ENCODE peak calls at places on chromosome 1, in seven cellular contexts. T, J, E, A, I, U and B are unnamed samples.

GRCh38 chr1:108117908-108118902 is 81.9 kb downstream of the SLC25A24 start:
- DNase-seq in T (peak; percentile 79), J (no peak), E (no peak), A (no peak), I (peak; percentile 76), U (no peak), B (no peak)

GRCh38 chr1:205998457-205999241 is 4.5 kb downstream of the RAB7B start:
- DNase-seq in T (peak; percentile 12), J (no peak), E (no peak), A (no peak), I (no peak), U (no peak), B (no peak)

GRCh38 chr1:186236921-186237320 is 138.1 kb downstream of the TPR start:
- DNase-seq in T (peak; percentile 67), J (no peak), E (no peak), A (no peak), I (peak; percentile 95), U (no peak), B (no peak)

GRCh38 chr1:156901966-156902922 is 8.7 kb downstream of the PEAR1 start:
- DNase-seq in T (no peak), J (no peak), E (no peak), A (no peak), I (no peak), U (no peak), B (no peak)

GRCh38 chr1:178931843-178932551 is 61.1 kb upstream of the ANGPTL1 start:
- DNase-seq in T (peak; percentile 97), J (peak; percentile 55), E (peak; percentile 85), A (no peak), I (peak; percentile 32), U (peak; percentile 57), B (no peak)

GRCh38 chr1:27632387-27633297 is 2.3 kb downstream of the FGR start:
- DNase-seq in T (no peak), J (no peak), E (no peak), A (no peak), I (no peak), U (no peak), B (peak; percentile 62)

GRCh38 chr1:11037740-11038182 is 9.3 kb downstream of the MASP2 start:
- DNase-seq in T (peak; percentile 87), J (peak; percentile 66), E (peak; percentile 85), A (peak; percentile 81), I (peak; percentile 84), U (peak; percentile 86), B (peak; percentile 87)

GRCh38 chr1:195897072-195897471 is 711.2 kb downstream of the KCNT2 start:
- DNase-seq in T (no peak), J (no peak), E (no peak), A (no peak), I (no peak), U (no peak), B (no peak)

GRCh38 chr1:44725309-44725698 is 5.7 kb downstream of the RNU5D-1 start:
- DNase-seq in T (no peak), J (no peak), E (no peak), A (no peak), I (no peak), U (no peak), B (no peak)

GRCh38 chr1:224497714-224498573 is 63.3 kb upstream of the WDR26 start:
- DNase-seq in T (peak; percentile 74), J (no peak), E (no peak), A (no peak), I (peak; percentile 90), U (no peak), B (peak; percentile 24)

GRCh38 chr1:234656981-234657651 is 47.1 kb upstream of the IRF2BP2 start:
- DNase-seq in T (peak; percentile 92), J (no peak), E (no peak), A (no peak), I (peak; percentile 99), U (peak; percentile 64), B (no peak)

GRCh38 chr1:8154621-8155052 is 128.5 kb upstream of the ERRFI1 start:
- DNase-seq in T (peak; percentile 68), J (no peak), E (no peak), A (no peak), I (peak; percentile 74), U (no peak), B (no peak)

GRCh38 chr1:38559180-38559874 is 300.2 kb downstream of the RRAGC start:
- DNase-seq in T (no peak), J (no peak), E (no peak), A (peak; percentile 72), I (no peak), U (peak; percentile 27), B (peak; percentile 7)

GRCh38 chr1:6218380-6218779 is 12.5 kb downstream of the RNF207 start:
- DNase-seq in T (no peak), J (no peak), E (no peak), A (no peak), I (no peak), U (no peak), B (no peak)

GRCh38 chr1:40270152-40270834 is 12.3 kb downstream of the ZMPSTE24 start:
- DNase-seq in T (no peak), J (no peak), E (no peak), A (no peak), I (peak; percentile 17), U (no peak), B (no peak)

GRCh38 chr1:167136191-167136614 is 42.3 kb downstream of the STYXL2 start:
- DNase-seq in T (peak; percentile 76), J (no peak), E (no peak), A (no peak), I (peak; percentile 12), U (peak; percentile 65), B (no peak)

GRCh38 chr1:34858901-34859441 is 578 bp downstream of the SMIM12 start:
- DNase-seq in T (peak; percentile 45), J (no peak), E (peak; percentile 28), A (peak; percentile 12), I (peak; percentile 28), U (peak; percentile 28), B (peak; percentile 11)

GRCh38 chr1:63888984-63889383 is 115.2 kb downstream of the ROR1 start:
- DNase-seq in T (peak; percentile 88), J (no peak), E (no peak), A (no peak), I (peak; percentile 96), U (no peak), B (no peak)

GRCh38 chr1:9059944-9060744 is 9.3 kb downstream of the SLC2A5 start:
- DNase-seq in T (no peak), J (no peak), E (no peak), A (no peak), I (no peak), U (no peak), B (no peak)

GRCh38 chr1:18339161-18339560 is 141.6 kb upstream of the KLHDC7A start:
- DNase-seq in T (no peak), J (no peak), E (no peak), A (no peak), I (no peak), U (no peak), B (no peak)

GRCh38 chr1:16972210-16972916 is 8.1 kb downstream of the MFAP2 start:
- DNase-seq in T (no peak), J (no peak), E (no peak), A (no peak), I (no peak), U (no peak), B (no peak)

GRCh38 chr1:65079941-65080340 is 68.1 kb upstream of the AK4 start:
- DNase-seq in T (peak; percentile 21), J (no peak), E (no peak), A (no peak), I (peak; percentile 50), U (no peak), B (no peak)

GRCh38 chr1:79811173-79811572 is 804.6 kb upstream of the ADGRL4 start:
- DNase-seq in T (peak; percentile 61), J (no peak), E (no peak), A (no peak), I (peak; percentile 88), U (no peak), B (no peak)

GRCh38 chr1:79808816-79809475 is 802.4 kb upstream of the ADGRL4 start:
- DNase-seq in T (no peak), J (no peak), E (no peak), A (no peak), I (no peak), U (no peak), B (no peak)
- H3K9me3 ChIP-seq in T (no peaks in the 10 kb centered on the region), J (no peaks in the 10 kb centered on the region), E (no peaks in the 10 kb centered on the region), A (no peaks in the 10 kb centered on the region), I (no peaks in the 10 kb centered on the region), U (no peaks in the 10 kb centered on the region), B (peaks cover 13% of the 10 kb centered on the region)

DNA sequence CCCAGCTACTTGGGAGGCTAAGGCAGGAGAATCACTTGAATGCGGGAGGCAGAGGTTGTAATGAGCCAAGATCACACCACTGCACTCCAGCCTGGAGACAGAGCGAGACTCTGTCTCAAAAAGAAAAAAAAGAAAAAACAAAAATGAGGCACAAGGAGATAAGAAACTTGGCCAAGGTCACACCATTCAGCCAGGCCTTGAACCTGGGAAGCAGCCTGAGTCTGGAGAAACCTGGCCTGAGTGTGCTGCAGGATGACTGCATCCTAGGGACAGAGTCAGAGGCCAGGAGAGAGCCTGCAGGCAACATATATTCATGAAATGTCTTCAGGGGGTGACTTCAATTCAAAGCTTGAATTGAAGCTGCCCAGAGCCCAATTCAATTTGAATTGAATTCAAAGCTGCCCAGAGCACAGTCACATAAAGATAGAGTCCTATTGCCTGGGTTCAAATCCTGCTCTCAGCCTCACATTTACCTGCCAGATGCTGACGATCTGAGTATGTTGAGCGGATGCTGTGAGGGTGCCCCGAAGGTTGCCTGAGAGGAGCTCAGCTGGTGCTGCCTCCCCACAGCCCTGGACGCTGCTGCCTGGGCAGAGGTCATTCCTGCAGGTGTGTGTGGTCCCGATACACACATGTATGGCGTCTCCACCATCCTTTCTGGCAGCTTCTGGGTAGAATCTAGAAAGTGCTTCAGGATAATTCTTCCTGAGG is 307.7 kb downstream of the AJAP1 start:
- DNase-seq in T (no peak), J (no peak), E (no peak), A (no peak), I (no peak), U (no peak), B (no peak)
- H3K9me3 ChIP-seq in T (no peaks in the 10 kb centered on the region), J (no peaks in the 10 kb centered on the region), E (no peaks in the 10 kb centered on the region), A (no peaks in the 10 kb centered on the region), I (peaks cover 55% of the 10 kb centered on the region), U (no peaks in the 10 kb centered on the region), B (no peaks in the 10 kb centered on the region)

DNA sequence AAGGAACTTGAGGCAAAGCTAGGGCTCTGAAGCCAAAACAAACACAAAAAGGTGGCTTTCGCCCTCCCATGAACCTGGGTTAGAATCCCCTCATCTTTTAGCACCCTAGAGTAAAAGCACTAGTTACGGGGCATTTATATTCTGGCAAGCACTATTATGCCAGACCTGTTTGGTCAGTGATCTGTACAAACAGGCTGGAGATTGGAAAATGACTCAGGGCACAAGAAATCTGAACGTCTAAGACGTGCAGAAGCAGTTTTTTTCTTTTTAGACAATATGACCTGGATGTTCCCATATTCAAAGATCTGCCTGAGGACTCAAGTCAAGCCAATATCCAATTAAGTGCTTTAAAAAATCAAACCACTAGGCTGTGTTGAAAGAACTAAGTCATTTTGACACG is 3.0 kb downstream of the ZNF436 start:
- DNase-seq in T (no peak), J (no peak), E (no peak), A (no peak), I (no peak), U (no peak), B (no peak)
- H3K9me3 ChIP-seq in T (peaks cover 11% of the 10 kb centered on the region), J (peaks cover 27% of the 10 kb centered on the region), E (peaks cover 4% of the 10 kb centered on the region), A (peaks cover 18% of the 10 kb centered on the region), I (peaks cover 26% of the 10 kb centered on the region), U (peaks cover 17% of the 10 kb centered on the region), B (no peaks in the 10 kb centered on the region)

DNA sequence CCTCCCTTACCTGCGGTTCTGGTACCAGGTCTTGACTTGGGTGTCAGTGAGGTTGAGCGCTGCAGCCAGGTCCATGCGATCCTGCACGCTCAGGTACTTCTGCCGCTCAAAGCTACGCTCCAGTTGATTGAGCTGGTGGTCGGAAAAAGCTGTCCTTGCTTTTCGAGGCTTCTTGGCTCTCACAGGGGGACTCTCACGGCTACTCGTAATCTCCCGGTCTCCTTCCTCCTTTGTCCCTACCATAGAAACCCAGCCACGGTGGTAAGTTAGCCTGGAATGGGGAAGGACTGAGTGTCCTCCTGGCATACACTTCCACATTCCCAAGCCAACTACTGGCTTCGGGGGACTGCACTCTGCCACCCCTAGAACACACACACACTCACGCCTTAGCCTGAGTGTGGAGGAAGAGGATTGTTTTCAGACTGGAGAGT is 2.6 kb downstream of the BARHL2 start:
- DNase-seq in T (no peak), J (no peak), E (no peak), A (no peak), I (no peak), U (no peak), B (no peak)
- H3K9me3 ChIP-seq in T (no peaks in the 10 kb centered on the region), J (no peaks in the 10 kb centered on the region), E (no peaks in the 10 kb centered on the region), A (peaks cover 10% of the 10 kb centered on the region), I (peaks cover 7% of the 10 kb centered on the region), U (no peaks in the 10 kb centered on the region), B (no peaks in the 10 kb centered on the region)